ENCODE peak calls at places on chromosomes 5 and 9, in ten cellular contexts. Y is activated gamma-delta T cell treated with Interleukin-2 at 50 U/mL for 16 hours, S is EL, C is upper lobe of right lung, M is MV-4-11, N is EH, A is activated T-cell treated with anti-CD3 and anti-CD28 coated beads for 1 hour, X is ovary, U is neural crest cell, K is coronary artery. G is an unnamed sample.

GRCh38 chr5:132446621-132447020 is 44.0 kb downstream of the IRF1 start:
- DNase-seq in Y (no peak), S (peak), C (no peak), M (no peak), N (peak), A (no peak), X (peak), U (no peak), K (no peak), G (peak)

GRCh38 chr5:81717815-81718214 is 33.1 kb downstream of the SSBP2 start:
- DNase-seq in Y (no peak), S (peak), C (no peak), M (no peak), N (peak), A (no peak), X (no peak), U (no peak), K (no peak), G (no peak)

GRCh38 chr9:6382681-6383080 is 30.3 kb upstream of the UHRF2 start:
- DNase-seq in Y (no peak), S (peak), C (no peak), M (no peak), N (peak), A (no peak), X (no peak), U (no peak), K (no peak), G (no peak)

GRCh38 chr5:17670353-17670752 is 36.1 kb downstream of the TAF11L14 start:
- DNase-seq in Y (no peak), S (no peak), C (no peak), M (no peak), N (no peak), A (no peak), X (no peak), U (no peak), K (no peak), G (no peak)

GRCh38 chr5:39195198-39195826 is 24.1 kb downstream of the FYB1 start:
- DNase-seq in Y (no peak), S (no peak), C (no peak), M (no peak), N (no peak), A (no peak), X (no peak), U (no peak), K (no peak), G (no peak)

GRCh38 chr5:112563169-112563826 is 144.2 kb upstream of the EPB41L4A start:
- DNase-seq in Y (no peak), S (no peak), C (no peak), M (no peak), N (no peak), A (no peak), X (no peak), U (no peak), K (no peak), G (no peak)

GRCh38 chr9:120524038-120524437 is 55.9 kb downstream of the CDK5RAP2 start:
- DNase-seq in Y (no peak), S (no peak), C (no peak), M (no peak), N (no peak), A (no peak), X (no peak), U (no peak), K (no peak), G (no peak)

GRCh38 chr9:130634191-130634768 is 30.1 kb upstream of the PRDM12 start:
- DNase-seq in Y (no peak), S (no peak), C (peak), M (no peak), N (no peak), A (no peak), X (no peak), U (no peak), K (no peak), G (no peak)

GRCh38 chr9:16368425-16369087 is 501.9 kb downstream of the BNC2 start:
- DNase-seq in Y (no peak), S (peak), C (no peak), M (no peak), N (peak), A (no peak), X (no peak), U (no peak), K (no peak), G (no peak)

GRCh38 chr5:180555168-180555921 is 36.0 kb downstream of the SCGB3A1 start:
- DNase-seq in Y (no peak), S (peak), C (no peak), M (no peak), N (peak), A (no peak), X (no peak), U (no peak), K (no peak), G (no peak)

GRCh38 chr5:132086277-132086794 is 12.7 kb downstream of the CSF2 start:
- DNase-seq in Y (no peak), S (peak), C (no peak), M (no peak), N (peak), A (no peak), X (no peak), U (no peak), K (no peak), G (peak)

GRCh38 chr5:72441861-72442540 is 65.2 kb downstream of the ZNF366 start:
- DNase-seq in Y (no peak), S (peak), C (no peak), M (peak), N (peak), A (no peak), X (no peak), U (no peak), K (no peak), G (no peak)

GRCh38 chr9:86434039-86434726 is 80.0 kb upstream of the TUT7 start:
- DNase-seq in Y (no peak), S (peak), C (no peak), M (peak), N (peak), A (no peak), X (peak), U (no peak), K (no peak), G (no peak)

GRCh38 chr5:6713274-6714181 is at the start of gene TENT4A:
- DNase-seq in Y (no peak), S (no peak), C (peak), M (no peak), N (no peak), A (peak), X (peak), U (no peak), K (peak), G (no peak)

GRCh38 chr5:118577621-118578020 is 410.7 kb downstream of the DTWD2 start:
- DNase-seq in Y (no peak), S (no peak), C (no peak), M (no peak), N (no peak), A (no peak), X (no peak), U (no peak), K (no peak), G (no peak)

GRCh38 chr5:180090769-180091546 is 19.4 kb upstream of the RNF130 start:
- DNase-seq in Y (no peak), S (peak), C (no peak), M (peak), N (peak), A (no peak), X (no peak), U (peak), K (no peak), G (no peak)

GRCh38 chr9:130128251-130128650 is 44.0 kb upstream of the NCS1 start:
- DNase-seq in Y (peak), S (peak), C (no peak), M (peak), N (peak), A (peak), X (no peak), U (no peak), K (no peak), G (no peak)

GRCh38 chr9:93123561-93124283 is 10.3 kb downstream of the NINJ1 start:
- DNase-seq in Y (no peak), S (no peak), C (peak), M (no peak), N (no peak), A (no peak), X (peak), U (no peak), K (peak), G (no peak)

GRCh38 chr9:34989946-34990635 is 546 bp downstream of the DNAJB5 start:
- DNase-seq in Y (peak), S (peak), C (no peak), M (no peak), N (peak), A (peak), X (peak), U (peak), K (peak), G (no peak)

GRCh38 chr5:93960044-93960443 is 218.6 kb upstream of the POU5F2 start:
- DNase-seq in Y (no peak), S (no peak), C (no peak), M (no peak), N (no peak), A (no peak), X (no peak), U (no peak), K (no peak), G (no peak)

GRCh38 chr5:94103507-94104245 is 362.3 kb upstream of the POU5F2 start:
- DNase-seq in Y (no peak), S (no peak), C (no peak), M (no peak), N (no peak), A (no peak), X (no peak), U (no peak), K (no peak), G (no peak)

GRCh38 chr9:129489838-129490582 is 130.9 kb downstream of the C9orf50 start:
- DNase-seq in Y (peak), S (peak), C (no peak), M (no peak), N (peak), A (peak), X (peak), U (no peak), K (no peak), G (no peak)

GRCh38 chr5:6734243-6734695 is 21.0 kb downstream of the TENT4A start:
- DNase-seq in Y (no peak), S (no peak), C (peak), M (no peak), N (peak), A (no peak), X (peak), U (no peak), K (peak), G (no peak)

GRCh38 chr9:72633966-72634365 is 112.6 kb downstream of the TMC1 start:
- DNase-seq in Y (no peak), S (peak), C (no peak), M (peak), N (peak), A (no peak), X (no peak), U (no peak), K (no peak), G (no peak)

GRCh38 chr9:87792831-87793288 is 66.9 kb downstream of the CTSL start:
- DNase-seq in Y (no peak), S (peak), C (peak), M (peak), N (peak), A (no peak), X (no peak), U (no peak), K (peak), G (no peak)

GRCh38 chr5:101390317-101390908 is 487.3 kb upstream of the ST8SIA4 start:
- DNase-seq in Y (no peak), S (no peak), C (no peak), M (peak), N (peak), A (no peak), X (no peak), U (peak), K (no peak), G (no peak)

GRCh38 chr5:9898319-9898718 is 268.2 kb upstream of the TAS2R1 start:
- DNase-seq in Y (no peak), S (peak), C (peak), M (peak), N (peak), A (no peak), X (no peak), U (peak), K (no peak), G (peak)

GRCh38 chr5:96616801-96617200 is 45.4 kb upstream of the CAST start:
- DNase-seq in Y (no peak), S (no peak), C (no peak), M (no peak), N (no peak), A (no peak), X (no peak), U (no peak), K (no peak), G (no peak)

GRCh38 chr5:178442361-178443256 is 147.6 kb downstream of the COL23A1 start:
- DNase-seq in Y (no peak), S (no peak), C (no peak), M (no peak), N (no peak), A (no peak), X (no peak), U (no peak), K (peak), G (no peak)

GRCh38 chr5:34657550-34657921 is 1.4 kb downstream of the RAI14 start:
- DNase-seq in Y (no peak), S (peak), C (no peak), M (no peak), N (peak), A (no peak), X (peak), U (peak), K (no peak), G (no peak)